ENCODE peak calls at places on chromosomes 7 and 10, in eight cellular contexts. One of them, this sample, is unnamed.

GRCh38 chr7:15795371-15795770 is 108.9 kb upstream of the MEOX2 start:
- DNase-seq in NCI-H526: no peak
- DNase-seq in HT-29: no peak
- DNase-seq in GM06990: no peak
- DNase-seq in HFF-Myc: no peak
- DNase-seq in cardiac fibroblast: peak
- DNase-seq in T follicular helper cell: no peak
- DNase-seq in thoracic aorta: no peak
- DNase-seq in this sample: no peak

GRCh38 chr10:30028452-30029045 is 30.8 kb downstream of the JCAD start:
- DNase-seq in NCI-H526: no peak
- DNase-seq in HT-29: no peak
- DNase-seq in GM06990: no peak
- DNase-seq in HFF-Myc: no peak
- DNase-seq in cardiac fibroblast: no peak
- DNase-seq in T follicular helper cell: no peak
- DNase-seq in thoracic aorta: no peak
- DNase-seq in this sample: no peak

GRCh38 chr7:135855836-135856235 is 107.2 kb upstream of the FAM180A start:
- DNase-seq in NCI-H526: no peak
- DNase-seq in HT-29: no peak
- DNase-seq in GM06990: no peak
- DNase-seq in HFF-Myc: peak
- DNase-seq in cardiac fibroblast: peak
- DNase-seq in T follicular helper cell: no peak
- DNase-seq in thoracic aorta: no peak
- DNase-seq in this sample: no peak

GRCh38 chr7:89021741-89022140 is 226.2 kb upstream of the TEX47 start:
- DNase-seq in NCI-H526: no peak
- DNase-seq in HT-29: no peak
- DNase-seq in GM06990: no peak
- DNase-seq in HFF-Myc: no peak
- DNase-seq in cardiac fibroblast: no peak
- DNase-seq in T follicular helper cell: no peak
- DNase-seq in thoracic aorta: no peak
- DNase-seq in this sample: no peak

GRCh38 chr7:108404509-108405435 is 51.5 kb downstream of the NRCAM start:
- DNase-seq in NCI-H526: no peak
- DNase-seq in HT-29: no peak
- DNase-seq in GM06990: no peak
- DNase-seq in HFF-Myc: no peak
- DNase-seq in cardiac fibroblast: no peak
- DNase-seq in T follicular helper cell: no peak
- DNase-seq in thoracic aorta: no peak
- DNase-seq in this sample: no peak

GRCh38 chr10:132636358-132636757 is 98.8 kb downstream of the INPP5A start:
- DNase-seq in NCI-H526: no peak
- DNase-seq in HT-29: no peak
- DNase-seq in GM06990: no peak
- DNase-seq in HFF-Myc: no peak
- DNase-seq in cardiac fibroblast: no peak
- DNase-seq in T follicular helper cell: no peak
- DNase-seq in thoracic aorta: no peak
- DNase-seq in this sample: no peak

GRCh38 chr10:24900888-24901685 is 51.3 kb downstream of the PRTFDC1 start:
- DNase-seq in NCI-H526: no peak
- DNase-seq in HT-29: no peak
- DNase-seq in GM06990: peak
- DNase-seq in HFF-Myc: no peak
- DNase-seq in cardiac fibroblast: peak
- DNase-seq in T follicular helper cell: no peak
- DNase-seq in thoracic aorta: no peak
- DNase-seq in this sample: peak

GRCh38 chr10:102457591-102458150 is 6.3 kb upstream of the C10orf95 start:
- DNase-seq in NCI-H526: no peak
- DNase-seq in HT-29: no peak
- DNase-seq in GM06990: no peak
- DNase-seq in HFF-Myc: no peak
- DNase-seq in cardiac fibroblast: no peak
- DNase-seq in T follicular helper cell: no peak
- DNase-seq in thoracic aorta: no peak
- DNase-seq in this sample: no peak

GRCh38 chr10:44947356-44948152 is 12.0 kb upstream of the RASSF4 start:
- DNase-seq in NCI-H526: no peak
- DNase-seq in HT-29: no peak
- DNase-seq in GM06990: no peak
- DNase-seq in HFF-Myc: no peak
- DNase-seq in cardiac fibroblast: no peak
- DNase-seq in T follicular helper cell: no peak
- DNase-seq in thoracic aorta: no peak
- DNase-seq in this sample: no peak

GRCh38 chr7:135199439-135199838 is 11.9 kb downstream of the WDR91 start:
- DNase-seq in NCI-H526: no peak
- DNase-seq in HT-29: no peak
- DNase-seq in GM06990: no peak
- DNase-seq in HFF-Myc: no peak
- DNase-seq in cardiac fibroblast: no peak
- DNase-seq in T follicular helper cell: no peak
- DNase-seq in thoracic aorta: no peak
- DNase-seq in this sample: no peak

GRCh38 chr10:132861116-132861691 is 75.3 kb upstream of the NKX6-2 start:
- DNase-seq in NCI-H526: no peak
- DNase-seq in HT-29: no peak
- DNase-seq in GM06990: no peak
- DNase-seq in HFF-Myc: no peak
- DNase-seq in cardiac fibroblast: no peak
- DNase-seq in T follicular helper cell: no peak
- DNase-seq in thoracic aorta: no peak
- DNase-seq in this sample: no peak